ENCODE peak calls at places on chromosomes 2 and 18, in ten cellular contexts. One of them, this sample, is unnamed.

GRCh38 chr2:192165842-192166241 is 28.9 kb downstream of the TMEFF2 start:
- DNase-seq in NCI-H2029 treated with DMSO at 0.1 percent for 48 hours: no peak
- DNase-seq in stimulated activated CD4-positive, alpha-beta T cell treated with anti-CD3 and anti-CD28 coated beads, TNF-alpha, amount 100 ng/mL, for 1 hour: no peak
- DNase-seq in upper lobe of right lung: no peak
- DNase-seq in breast epithelium: no peak
- DNase-seq in cardiac fibroblast: no peak
- DNase-seq in PC-9: no peak
- DNase-seq in activated effector memory CD4-positive, alpha-beta T cell treated with anti-CD3 and anti-CD28 coated beads, Interleukin-2, amount 50 U/mL, for 16 hours: no peak
- DNase-seq in NCI-H1105: no peak
- DNase-seq in DMS153: no peak
- DNase-seq in this sample: no peak

GRCh38 chr2:71831208-71831577 is 316.5 kb downstream of the CYP26B1 start:
- DNase-seq in NCI-H2029 treated with DMSO at 0.1 percent for 48 hours: no peak
- DNase-seq in NCI-H1105: no peak
- DNase-seq in cardiac fibroblast: peak
- DNase-seq in activated effector memory CD4-positive, alpha-beta T cell treated with anti-CD3 and anti-CD28 coated beads, Interleukin-2, amount 50 U/mL, for 16 hours: no peak
- DNase-seq in stimulated activated CD4-positive, alpha-beta T cell treated with anti-CD3 and anti-CD28 coated beads, TNF-alpha, amount 100 ng/mL, for 1 hour: no peak
- DNase-seq in breast epithelium: no peak
- DNase-seq in DMS153: no peak
- DNase-seq in upper lobe of right lung: no peak
- DNase-seq in PC-9: no peak
- DNase-seq in this sample: no peak

GRCh38 chr2:86337235-86338099 is at the start of gene REEP1:
- DNase-seq in NCI-H2029 treated with DMSO at 0.1 percent for 48 hours: no peak
- DNase-seq in DMS153: no peak
- DNase-seq in stimulated activated CD4-positive, alpha-beta T cell treated with anti-CD3 and anti-CD28 coated beads, TNF-alpha, amount 100 ng/mL, for 1 hour: no peak
- DNase-seq in activated effector memory CD4-positive, alpha-beta T cell treated with anti-CD3 and anti-CD28 coated beads, Interleukin-2, amount 50 U/mL, for 16 hours: no peak
- DNase-seq in breast epithelium: no peak
- DNase-seq in cardiac fibroblast: peak
- DNase-seq in upper lobe of right lung: no peak
- DNase-seq in PC-9: peak
- DNase-seq in NCI-H1105: peak
- DNase-seq in this sample: peak

GRCh38 chr18:58176915-58177717 is 133.1 kb downstream of the NEDD4L start:
- DNase-seq in PC-9: peak
- DNase-seq in activated effector memory CD4-positive, alpha-beta T cell treated with anti-CD3 and anti-CD28 coated beads, Interleukin-2, amount 50 U/mL, for 16 hours: no peak
- DNase-seq in stimulated activated CD4-positive, alpha-beta T cell treated with anti-CD3 and anti-CD28 coated beads, TNF-alpha, amount 100 ng/mL, for 1 hour: no peak
- DNase-seq in cardiac fibroblast: peak
- DNase-seq in NCI-H1105: no peak
- DNase-seq in upper lobe of right lung: no peak
- DNase-seq in DMS153: no peak
- DNase-seq in NCI-H2029 treated with DMSO at 0.1 percent for 48 hours: no peak
- DNase-seq in breast epithelium: no peak
- DNase-seq in this sample: no peak

GRCh38 chr2:134372141-134372540 is 118.3 kb downstream of the MGAT5 start:
- DNase-seq in NCI-H2029 treated with DMSO at 0.1 percent for 48 hours: no peak
- DNase-seq in upper lobe of right lung: no peak
- DNase-seq in cardiac fibroblast: no peak
- DNase-seq in NCI-H1105: no peak
- DNase-seq in DMS153: no peak
- DNase-seq in breast epithelium: no peak
- DNase-seq in PC-9: no peak
- DNase-seq in activated effector memory CD4-positive, alpha-beta T cell treated with anti-CD3 and anti-CD28 coated beads, Interleukin-2, amount 50 U/mL, for 16 hours: no peak
- DNase-seq in stimulated activated CD4-positive, alpha-beta T cell treated with anti-CD3 and anti-CD28 coated beads, TNF-alpha, amount 100 ng/mL, for 1 hour: no peak
- DNase-seq in this sample: no peak

GRCh38 chr2:239910851-239911629 is 114.1 kb downstream of the NDUFA10 start:
- DNase-seq in activated effector memory CD4-positive, alpha-beta T cell treated with anti-CD3 and anti-CD28 coated beads, Interleukin-2, amount 50 U/mL, for 16 hours: peak
- DNase-seq in breast epithelium: no peak
- DNase-seq in DMS153: no peak
- DNase-seq in NCI-H2029 treated with DMSO at 0.1 percent for 48 hours: no peak
- DNase-seq in PC-9: no peak
- DNase-seq in upper lobe of right lung: no peak
- DNase-seq in stimulated activated CD4-positive, alpha-beta T cell treated with anti-CD3 and anti-CD28 coated beads, TNF-alpha, amount 100 ng/mL, for 1 hour: no peak
- DNase-seq in cardiac fibroblast: no peak
- DNase-seq in NCI-H1105: no peak
- DNase-seq in this sample: no peak

GRCh38 chr2:24076849-24077534 is 866 bp upstream of the SF3B6 start:
- DNase-seq in breast epithelium: no peak
- DNase-seq in stimulated activated CD4-positive, alpha-beta T cell treated with anti-CD3 and anti-CD28 coated beads, TNF-alpha, amount 100 ng/mL, for 1 hour: no peak
- DNase-seq in NCI-H2029 treated with DMSO at 0.1 percent for 48 hours: peak
- DNase-seq in upper lobe of right lung: no peak
- DNase-seq in cardiac fibroblast: peak
- DNase-seq in activated effector memory CD4-positive, alpha-beta T cell treated with anti-CD3 and anti-CD28 coated beads, Interleukin-2, amount 50 U/mL, for 16 hours: no peak
- DNase-seq in DMS153: no peak
- DNase-seq in PC-9: peak
- DNase-seq in NCI-H1105: no peak
- DNase-seq in this sample: no peak

GRCh38 chr2:55490554-55490953 is 29.0 kb upstream of the CFAP36 start:
- DNase-seq in stimulated activated CD4-positive, alpha-beta T cell treated with anti-CD3 and anti-CD28 coated beads, TNF-alpha, amount 100 ng/mL, for 1 hour: no peak
- DNase-seq in PC-9: no peak
- DNase-seq in activated effector memory CD4-positive, alpha-beta T cell treated with anti-CD3 and anti-CD28 coated beads, Interleukin-2, amount 50 U/mL, for 16 hours: no peak
- DNase-seq in NCI-H2029 treated with DMSO at 0.1 percent for 48 hours: peak
- DNase-seq in DMS153: no peak
- DNase-seq in upper lobe of right lung: no peak
- DNase-seq in NCI-H1105: no peak
- DNase-seq in breast epithelium: no peak
- DNase-seq in cardiac fibroblast: peak
- DNase-seq in this sample: no peak

This sample was measured in D721Med.